ENCODE peak calls at places on chromosomes 1 and 21, in four cellular contexts. J, O, U and K are unnamed samples.

GRCh38 chr1:160436975-160437374 is 36.6 kb downstream of the VANGL2 start:
- DNase-seq in J (no peak), O (no peak), U (no peak), K (no peak)

GRCh38 chr1:160030657-160031367 is 978 bp downstream of the PIGM start:
- DNase-seq in J (no peak), O (no peak), U (no peak), K (no peak)

GRCh38 chr21:44086636-44087425 is 20.4 kb upstream of the PWP2 start:
- DNase-seq in J (no peak), O (no peak), U (no peak), K (no peak)

GRCh38 chr1:42431514-42431913 is 24.3 kb downstream of the ZMYND12 start:
- DNase-seq in J (no peak), O (no peak), U (no peak), K (no peak)

GRCh38 chr1:33130297-33130696 is 49.3 kb downstream of the AZIN2 start:
- DNase-seq in J (no peak), O (no peak), U (no peak), K (no peak)

GRCh38 chr1:246800800-246801199 is 76.6 kb downstream of the SCCPDH start:
- DNase-seq in J (no peak), O (no peak), U (no peak), K (no peak)

GRCh38 chr1:145823565-145824498 is at the start of the genes POLR3C and RNF115:
- DNase-seq in J (peak; percentile 93), O (peak; percentile 92), U (peak; percentile 94), K (peak; percentile 97)

GRCh38 chr21:33434770-33435360 is 31.7 kb downstream of the IFNGR2 start:
- DNase-seq in J (no peak), O (peak; percentile 43), U (peak; percentile 44), K (no peak)

GRCh38 chr1:214425723-214426419 is 125.5 kb downstream of the PTPN14 start:
- DNase-seq in J (no peak), O (no peak), U (no peak), K (no peak)

GRCh38 chr1:117674521-117675400 is 68.9 kb downstream of the TENT5C start:
- DNase-seq in J (no peak), O (peak; percentile 74), U (peak; percentile 76), K (no peak)

GRCh38 chr1:19511117-19511516 is 25.8 kb upstream of the CAPZB start:
- DNase-seq in J (no peak), O (no peak), U (no peak), K (peak; percentile 3)

GRCh38 chr1:222417264-222417663 is 130.6 kb downstream of the HHIPL2 start:
- DNase-seq in J (no peak), O (no peak), U (no peak), K (no peak)

GRCh38 chr1:19366599-19367315 is 54.6 kb downstream of the SLC66A1 start:
- DNase-seq in J (no peak), O (no peak), U (no peak), K (no peak)

GRCh38 chr1:40299366-40300248 is 17.5 kb downstream of the COL9A2 start:
- DNase-seq in J (no peak), O (no peak), U (no peak), K (no peak)

GRCh38 chr1:170032531-170033295 is 41.8 kb downstream of the KIFAP3 start:
- DNase-seq in J (no peak), O (no peak), U (no peak), K (no peak)

GRCh38 chr1:17826165-17826488 is 71.0 kb downstream of the ACTL8 start:
- DNase-seq in J (peak; percentile 53), O (no peak), U (peak; percentile 43), K (no peak)

GRCh38 chr1:212470059-212470458 is 37.3 kb downstream of the NENF start:
- DNase-seq in J (peak; percentile 71), O (no peak), U (no peak), K (peak; percentile 97)

GRCh38 chr1:208026880-208027438 is 116.0 kb upstream of the CD34 start:
- DNase-seq in J (peak; percentile 48), O (no peak), U (no peak), K (no peak)

GRCh38 chr1:225908773-225909172 is 15.3 kb downstream of the PYCR2 start:
- DNase-seq in J (no peak), O (no peak), U (no peak), K (no peak)

GRCh38 chr1:44829506-44830384 is 13.3 kb downstream of the PTCH2 start:
- DNase-seq in J (no peak), O (no peak), U (no peak), K (no peak)

GRCh38 chr1:87435484-87435883 is 106.8 kb downstream of the LMO4 start:
- DNase-seq in J (no peak), O (no peak), U (no peak), K (no peak)

GRCh38 chr1:48735753-48736152 is 40.9 kb downstream of the BEND5 start:
- DNase-seq in J (no peak), O (no peak), U (no peak), K (no peak)

GRCh38 chr1:109281680-109282496 is 1.1 kb downstream of the PSRC1 start:
- DNase-seq in J (no peak), O (no peak), U (no peak), K (no peak)

GRCh38 chr1:175493321-175493998 is 249.9 kb downstream of the TNR start:
- DNase-seq in J (no peak), O (no peak), U (no peak), K (no peak)

GRCh38 chr1:65422241-65423203 is 2.1 kb downstream of the LEPR start:
- DNase-seq in J (no peak), O (no peak), U (no peak), K (no peak)

GRCh38 chr1:116377564-116378529 is 4.8 kb downstream of the ATP1A1 start:
- DNase-seq in J (peak; percentile 78), O (peak; percentile 52), U (peak; percentile 55), K (peak; percentile 90)

GRCh38 chr1:112878321-112878720 is 77.7 kb downstream of the SLC16A1 start:
- DNase-seq in J (no peak), O (no peak), U (no peak), K (no peak)

GRCh38 chr1:32200226-32201010 is at the start of gene CCDC28B:
- DNase-seq in J (peak; percentile 75), O (peak; percentile 69), U (peak; percentile 73), K (peak; percentile 90)

GRCh38 chr1:115107501-115108260 is 18.4 kb upstream of the TSPAN2 start:
- DNase-seq in J (no peak), O (no peak), U (no peak), K (no peak)

GRCh38 chr1:177343445-177343844 is 172.7 kb downstream of the BRINP2 start:
- DNase-seq in J (no peak), O (no peak), U (no peak), K (no peak)

GRCh38 chr1:180116964-180117763 is 37.5 kb upstream of the QSOX1 start:
- DNase-seq in J (peak; percentile 22), O (no peak), U (no peak), K (no peak)

GRCh38 chr1:204072951-204073836 is at the start of gene SOX13:
- DNase-seq in J (peak; percentile 86), O (no peak), U (peak; percentile 30), K (peak; percentile 97)

GRCh38 chr1:56490619-56491018 is 88.7 kb downstream of the PLPP3 start:
- DNase-seq in J (no peak), O (no peak), U (no peak), K (no peak)

GRCh38 chr1:94247146-94248094 is 10.0 kb upstream of the ARHGAP29 start:
- DNase-seq in J (peak; percentile 85), O (no peak), U (peak; percentile 38), K (peak; percentile 82)

GRCh38 chr1:151001592-151001991 is 5.1 kb downstream of the MINDY1 start:
- DNase-seq in J (no peak), O (no peak), U (no peak), K (no peak)

GRCh38 chr1:172973424-172973823 is 77.3 kb downstream of the TNFSF18 start:
- DNase-seq in J (no peak), O (no peak), U (no peak), K (no peak)

GRCh38 chr1:39110325-39110851 is 84.2 kb downstream of the NDUFS5 start:
- DNase-seq in J (no peak), O (no peak), U (no peak), K (no peak)

GRCh38 chr1:223620297-223620900 is 45.1 kb downstream of the CAPN8 start:
- DNase-seq in J (no peak), O (no peak), U (no peak), K (no peak)

GRCh38 chr1:2831596-2832212 is 30.2 kb upstream of the TTC34 start:
- DNase-seq in J (no peak), O (no peak), U (no peak), K (no peak)